ENCODE peak calls at places on chromosomes 2 and 18, in four cellular contexts. C is T follicular helper cell, W is left cardiac atrium, U is NB4. T is an unnamed sample.

GRCh38 chr2:85071096-85071495 is 62.1 kb upstream of the TCF7L1 start:
- DNase-seq in C (no peak), W (no peak), U (no peak), T (no peak)

GRCh38 chr18:25735447-25735846 is 355.0 kb downstream of the SS18 start:
- DNase-seq in C (no peak), U (no peak), W (no peak), T (no peak)

GRCh38 chr2:148298201-148298600 is 277.3 kb downstream of the MBD5 start:
- DNase-seq in U (peak; percentile 16), W (no peak), C (no peak), T (no peak)

GRCh38 chr2:66058675-66059074 is 376.2 kb upstream of the MEIS1 start:
- DNase-seq in C (no peak), U (no peak), W (no peak), T (no peak)

GRCh38 chr2:241216211-241216761 is 27.8 kb downstream of the ANO7 start:
- DNase-seq in C (no peak), W (no peak), U (no peak), T (no peak)

GRCh38 chr2:98460573-98461560 is 16.2 kb downstream of the INPP4A start:
- DNase-seq in U (peak; percentile 44), C (peak; percentile 59), W (no peak), T (no peak)

GRCh38 chr2:224147174-224147573 is 108.1 kb upstream of the SERPINE2 start:
- DNase-seq in C (no peak), W (no peak), U (no peak), T (no peak)

GRCh38 chr2:197804758-197805597 is 585 bp downstream of the PLCL1 start:
- DNase-seq in C (no peak), W (peak; percentile 24), U (peak; percentile 16), T (no peak)

GRCh38 chr2:179856205-179856604 is 5.2 kb downstream of the ZNF385B start:
- DNase-seq in C (no peak), W (no peak), U (no peak), T (no peak)